ENCODE peak calls at places on chromosomes 5 and 9, in four cellular contexts. F is psoas muscle, N is HL-60, E is Panc1. G is an unnamed sample.

GRCh38 chr5:150342583-150342982 is 14.9 kb upstream of the TCOF1 start:
- DNase-seq in F (no peak), N (no peak), E (no peak), G (no peak)

GRCh38 chr9:119218293-119218692 is 150.9 kb downstream of the BRINP1 start:
- DNase-seq in F (no peak), N (no peak), E (no peak), G (no peak)

GRCh38 chr5:3127423-3127911 is 376.0 kb upstream of the IRX2 start:
- DNase-seq in F (no peak), N (no peak), E (no peak), G (no peak)

GRCh38 chr5:157994271-157994691 is 135.3 kb upstream of the CLINT1 start:
- DNase-seq in F (no peak), N (no peak), E (no peak), G (no peak)

GRCh38 chr5:105885266-105885665 is 1785.5 kb downstream of the EFNA5 start:
- DNase-seq in F (no peak), N (no peak), E (no peak), G (no peak)

GRCh38 chr9:114894801-114895433 is 35.5 kb downstream of the TNFSF8 start:
- DNase-seq in F (no peak), N (peak; percentile 25), E (no peak), G (peak; percentile 98)

GRCh38 chr9:98022447-98022846 is 34.1 kb upstream of the NANS start:
- DNase-seq in F (no peak), N (no peak), E (no peak), G (no peak)

GRCh38 chr5:168114444-168115017 is 176.9 kb upstream of the WWC1 start:
- DNase-seq in F (no peak), N (peak; percentile 7), E (peak; percentile 47), G (no peak)

GRCh38 chr5:154793599-154794524 is 38.7 kb downstream of the LARP1 start:
- DNase-seq in F (no peak), N (no peak), E (no peak), G (peak; percentile 20)

GRCh38 chr5:113634957-113635356 is 121.5 kb downstream of the YTHDC2 start:
- DNase-seq in F (no peak), N (no peak), E (no peak), G (no peak)

GRCh38 chr5:83471405-83472212 is at the start of gene VCAN:
- DNase-seq in F (peak; percentile 70), N (no peak), E (no peak), G (peak; percentile 64)

GRCh38 chr9:86257406-86257805 is 2.1 kb downstream of the C9orf153 start:
- DNase-seq in F (no peak), N (no peak), E (no peak), G (no peak)

GRCh38 chr5:135990518-135991240 is 35.9 kb upstream of the LECT2 start:
- DNase-seq in F (no peak), N (no peak), E (no peak), G (no peak)

DNA sequence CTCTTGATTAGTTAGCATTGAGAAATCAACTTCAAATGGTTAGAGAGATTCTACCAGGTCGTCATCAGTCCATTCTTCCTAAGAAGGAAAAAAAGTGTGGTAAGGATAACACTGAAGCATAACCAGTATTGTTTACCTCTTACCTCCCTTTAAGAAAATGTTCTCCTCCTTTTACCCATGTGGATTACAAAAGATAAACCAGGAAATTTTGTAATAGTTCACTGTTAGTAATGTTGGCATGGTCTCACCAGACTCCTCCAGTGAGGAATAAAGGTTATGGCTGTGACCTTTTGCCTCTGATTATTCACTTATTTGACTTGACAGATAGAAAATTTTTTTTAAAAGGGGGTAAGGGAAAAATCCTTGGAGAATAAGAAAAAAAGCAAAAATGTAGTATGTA is 18.3 kb downstream of the CCNH start:
- DNase-seq in F (no peak), N (no peak), E (no peak), G (no peak)
- H3K27ac ChIP-seq in F (peak overlapping the region; percentile 2), N (no peak overlapping the region), E (no peak overlapping the region), G (no peak overlapping the region)

DNA sequence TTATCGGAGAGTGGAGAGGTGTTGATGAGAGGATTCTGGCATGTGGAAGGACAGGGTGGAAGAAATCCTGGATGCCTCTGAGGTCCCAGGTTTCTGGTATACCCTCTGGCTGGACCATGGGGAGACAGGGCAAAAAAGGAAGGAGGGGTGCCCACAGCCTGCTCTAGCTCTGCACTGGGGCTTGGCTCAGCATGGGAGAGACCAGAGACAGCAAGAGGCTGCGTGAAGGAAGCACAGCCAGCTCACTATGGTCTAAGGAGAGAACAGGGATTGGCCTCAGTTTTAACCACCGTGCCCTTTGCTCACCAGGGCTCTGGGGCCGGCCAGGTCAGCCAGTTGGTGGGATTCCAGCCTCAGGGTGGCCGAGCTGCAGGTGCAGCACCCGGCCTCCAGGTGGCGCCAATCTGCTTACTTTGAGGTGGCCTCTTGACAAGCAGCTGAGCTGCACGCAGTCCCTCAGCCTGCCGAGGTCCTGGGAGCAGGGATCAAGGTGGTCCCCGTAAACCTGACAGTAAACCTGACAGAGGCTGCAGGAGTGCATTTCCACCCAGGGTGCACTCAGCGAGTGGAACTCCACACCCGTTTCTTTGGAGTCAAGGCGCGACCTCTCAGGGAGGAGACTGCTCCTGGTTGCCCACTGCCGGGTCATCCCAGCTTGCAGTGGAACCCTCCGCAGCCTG is 25.0 kb upstream of the SPTLC1 start:
- DNase-seq in F (peak; percentile 73), N (peak; percentile 46), E (no peak), G (no peak)
- H3K4me3 ChIP-seq in F (peak overlapping the region; percentile 52), N (no peak overlapping the region), E (no peak overlapping the region), G (peak overlapping the region; percentile 86)

GRCh38 chr5:6763191-6763590 is 50.0 kb downstream of the TENT4A start:
- DNase-seq in F (no peak), N (no peak), E (no peak), G (no peak)

GRCh38 chr5:6768590-6769230 is 55.5 kb downstream of the TENT4A start:
- DNase-seq in F (no peak), N (no peak), E (no peak), G (no peak)

GRCh38 chr5:6766558-6767191 is 53.4 kb downstream of the TENT4A start:
- DNase-seq in F (peak; percentile 88), N (peak; percentile 89), E (peak; percentile 68), G (no peak)

GRCh38 chr5:6767481-6768063 is 54.3 kb downstream of the TENT4A start:
- DNase-seq in F (no peak), N (no peak), E (no peak), G (no peak)

GRCh38 chr5:6765612-6766525 is 52.6 kb downstream of the TENT4A start:
- DNase-seq in F (peak; percentile 73), N (peak; percentile 70), E (peak; percentile 57), G (peak; percentile 20)
- H3K27ac ChIP-seq in F (peak overlapping the region; percentile 85), N (peak overlapping the region; percentile 46), E (peak overlapping the region; percentile 85), G (peak overlapping the region; percentile 31)

GRCh38 chr5:115355095-115355494 is 58.6 kb upstream of the CCDC112 start:
- DNase-seq in F (no peak), N (no peak), E (no peak), G (no peak)
- H3K4me3 ChIP-seq in F (no peak overlapping the region), N (no peak overlapping the region), E (no peak overlapping the region), G (no peak overlapping the region)

GRCh38 chr9:446074-446699 is 231.5 kb downstream of the DOCK8 start:
- DNase-seq in F (no peak), N (no peak), E (no peak), G (no peak)

GRCh38 chr9:450561-450960 is 235.9 kb downstream of the DOCK8 start:
- DNase-seq in F (no peak), N (no peak), E (no peak), G (no peak)

GRCh38 chr9:447230-448025 is 232.8 kb downstream of the DOCK8 start:
- DNase-seq in F (no peak), N (no peak), E (no peak), G (no peak)

GRCh38 chr9:445033-445432 is 230.4 kb downstream of the DOCK8 start:
- DNase-seq in F (no peak), N (no peak), E (no peak), G (no peak)

DNA sequence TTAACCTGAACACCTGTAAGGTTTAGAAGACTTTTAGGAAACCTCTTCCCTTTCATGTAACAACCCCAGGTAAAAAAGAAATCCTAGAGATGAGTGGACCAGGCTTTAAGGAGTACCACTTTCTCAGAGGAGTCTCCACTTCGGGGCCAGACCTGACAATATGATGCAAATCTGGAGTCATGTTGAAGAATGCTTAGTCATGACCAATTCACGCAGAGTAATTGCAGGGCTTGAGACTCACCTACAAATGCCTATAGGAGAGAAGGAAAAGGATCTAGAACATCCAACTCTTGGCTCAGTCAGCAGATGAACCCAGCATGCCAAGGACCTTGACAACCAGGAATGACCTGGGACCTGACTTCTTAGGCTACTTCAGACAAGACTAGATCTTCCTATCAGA is 235.4 kb downstream of the DOCK8 start:
- DNase-seq in F (no peak), N (no peak), E (no peak), G (no peak)
- H3K27ac ChIP-seq in F (no peak overlapping the region), N (no peak overlapping the region), E (no peak overlapping the region), G (no peak overlapping the region)

GRCh38 chr5:127030259-127031146 is at the start of gene MARCHF3:
- DNase-seq in F (peak; percentile 95), N (peak; percentile 60), E (peak; percentile 67), G (peak; percentile 84)

GRCh38 chr5:127029513-127030258 is 672 bp downstream of the MARCHF3 start:
- DNase-seq in F (peak; percentile 48), N (no peak), E (no peak), G (no peak)

GRCh38 chr5:127028822-127029457 is 1.4 kb downstream of the MARCHF3 start:
- DNase-seq in F (no peak), N (no peak), E (no peak), G (no peak)

GRCh38 chr5:127031863-127032232 is 1.5 kb upstream of the MARCHF3 start:
- DNase-seq in F (no peak), N (no peak), E (no peak), G (no peak)

GRCh38 chr5:127031147-127031862 is 947 bp upstream of the MARCHF3 start:
- DNase-seq in F (peak; percentile 14), N (no peak), E (no peak), G (no peak)
- H3K4me3 ChIP-seq in F (peak overlapping the region; percentile 93), N (peak overlapping the region; percentile 45), E (peak overlapping the region; percentile 68), G (peak overlapping the region; percentile 72)

DNA sequence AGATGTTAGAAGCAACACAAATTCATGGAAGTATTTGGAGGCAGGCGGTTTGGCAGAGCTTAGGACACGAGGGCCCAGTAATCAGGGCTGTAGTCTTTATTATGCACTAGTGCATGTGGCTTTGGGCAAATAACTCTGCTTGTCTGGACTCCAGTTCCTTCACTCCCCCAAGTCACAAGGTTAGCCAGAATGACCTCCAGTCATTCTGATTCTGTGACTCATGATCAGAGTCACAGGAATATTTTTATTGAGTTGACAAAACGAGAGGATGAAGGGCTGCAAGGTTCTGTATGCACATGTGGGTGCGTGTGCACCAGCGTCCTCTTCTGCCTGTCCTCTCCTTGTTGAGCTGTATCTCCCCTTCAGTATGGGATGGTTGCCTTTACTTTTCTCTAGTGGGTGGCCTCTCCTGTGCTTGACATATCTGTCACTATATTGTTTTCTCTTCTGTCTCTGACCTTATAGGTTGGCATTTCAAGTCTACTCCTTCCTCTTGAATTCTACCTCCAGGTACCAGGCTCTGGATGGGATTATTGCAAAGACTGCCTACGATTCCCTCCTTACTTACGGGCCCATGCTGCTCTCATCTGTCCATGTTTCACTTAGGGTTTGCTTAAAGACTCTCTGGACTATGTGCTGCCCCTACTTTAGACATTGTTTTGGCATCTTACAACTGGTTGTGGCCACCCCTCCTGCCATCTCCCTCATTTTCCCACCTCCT is 94.6 kb downstream of the KDM4C start:
- DNase-seq in F (no peak), N (no peak), E (peak; percentile 27), G (no peak)
- H3K27ac ChIP-seq in F (peak overlapping the region; percentile 46), N (no peak overlapping the region), E (no peak overlapping the region), G (no peak overlapping the region)

GRCh38 chr9:133032171-133032570 is 1.4 kb downstream of the GTF3C5 start:
- DNase-seq in F (no peak), N (no peak), E (no peak), G (no peak)
- H3K4me3 ChIP-seq in F (peak overlapping the region; percentile 99), N (peak overlapping the region; percentile 79), E (no peak overlapping the region), G (no peak overlapping the region)

GRCh38 chr9:16689352-16689938 is 181.0 kb downstream of the BNC2 start:
- DNase-seq in F (no peak), N (no peak), E (no peak), G (no peak)
- H3K27ac ChIP-seq in F (peak overlapping the region; percentile 65), N (no peak overlapping the region), E (peak overlapping the region; percentile 29), G (no peak overlapping the region)

G was measured in AG04450.